ENCODE peak calls at places on chromosomes 16 and 17, in ten cellular contexts. One of them, this sample, is unnamed.

GRCh38 chr16:22912654-22913053 is 98.7 kb downstream of the HS3ST2 start:
- DNase-seq in uterus: no peak
- DNase-seq in body of pancreas: no peak
- DNase-seq in adrenal gland: no peak
- DNase-seq in sigmoid colon: no peak
- DNase-seq in stomach: no peak
- DNase-seq in esophagus squamous epithelium: no peak
- DNase-seq in A549: no peak
- DNase-seq in breast epithelium: no peak
- DNase-seq in endothelial cell of umbilical vein: no peak
- DNase-seq in this sample: no peak

GRCh38 chr16:87847785-87848675 is 21.3 kb downstream of the SLC7A5 start:
- DNase-seq in A549: no peak
- DNase-seq in breast epithelium: no peak
- DNase-seq in adrenal gland: no peak
- DNase-seq in esophagus squamous epithelium: no peak
- DNase-seq in uterus: no peak
- DNase-seq in endothelial cell of umbilical vein: no peak
- DNase-seq in sigmoid colon: no peak
- DNase-seq in stomach: peak
- DNase-seq in body of pancreas: peak
- DNase-seq in this sample: no peak

GRCh38 chr16:51167170-51167710 is 16.2 kb upstream of the SALL1 start:
- DNase-seq in sigmoid colon: no peak
- DNase-seq in uterus: no peak
- DNase-seq in breast epithelium: no peak
- DNase-seq in adrenal gland: no peak
- DNase-seq in body of pancreas: no peak
- DNase-seq in stomach: no peak
- DNase-seq in endothelial cell of umbilical vein: no peak
- DNase-seq in esophagus squamous epithelium: no peak
- DNase-seq in A549: no peak
- DNase-seq in this sample: no peak

GRCh38 chr17:59284317-59284716 is 47.1 kb upstream of the YPEL2 start:
- DNase-seq in stomach: no peak
- DNase-seq in sigmoid colon: no peak
- DNase-seq in A549: no peak
- DNase-seq in endothelial cell of umbilical vein: no peak
- DNase-seq in esophagus squamous epithelium: no peak
- DNase-seq in body of pancreas: no peak
- DNase-seq in adrenal gland: no peak
- DNase-seq in breast epithelium: no peak
- DNase-seq in uterus: no peak
- DNase-seq in this sample: no peak

GRCh38 chr16:27678955-27679354 is 129.0 kb downstream of the KATNIP start:
- DNase-seq in sigmoid colon: no peak
- DNase-seq in stomach: no peak
- DNase-seq in A549: no peak
- DNase-seq in uterus: no peak
- DNase-seq in breast epithelium: no peak
- DNase-seq in adrenal gland: no peak
- DNase-seq in esophagus squamous epithelium: no peak
- DNase-seq in endothelial cell of umbilical vein: no peak
- DNase-seq in body of pancreas: no peak
- DNase-seq in this sample: no peak

GRCh38 chr17:28963212-28963611 is 11.9 kb upstream of the PHF12 start:
- DNase-seq in body of pancreas: no peak
- DNase-seq in A549: no peak
- DNase-seq in sigmoid colon: peak
- DNase-seq in adrenal gland: no peak
- DNase-seq in uterus: no peak
- DNase-seq in esophagus squamous epithelium: no peak
- DNase-seq in endothelial cell of umbilical vein: no peak
- DNase-seq in breast epithelium: no peak
- DNase-seq in stomach: no peak
- DNase-seq in this sample: no peak

GRCh38 chr17:82105882-82106696 is 8.1 kb upstream of the FASN start:
- DNase-seq in uterus: peak
- DNase-seq in stomach: peak
- DNase-seq in body of pancreas: peak
- DNase-seq in adrenal gland: peak
- DNase-seq in esophagus squamous epithelium: no peak
- DNase-seq in breast epithelium: peak
- DNase-seq in sigmoid colon: peak
- DNase-seq in A549: peak
- DNase-seq in endothelial cell of umbilical vein: no peak
- DNase-seq in this sample: no peak

GRCh38 chr16:24748242-24748641 is 18.8 kb downstream of the TNRC6A start:
- DNase-seq in A549: peak
- DNase-seq in breast epithelium: no peak
- DNase-seq in adrenal gland: peak
- DNase-seq in body of pancreas: peak
- DNase-seq in stomach: no peak
- DNase-seq in uterus: peak
- DNase-seq in endothelial cell of umbilical vein: peak
- DNase-seq in sigmoid colon: peak
- DNase-seq in esophagus squamous epithelium: no peak
- DNase-seq in this sample: no peak

GRCh38 chr17:78737332-78737731 is 44.7 kb downstream of the CYTH1 start:
- DNase-seq in sigmoid colon: no peak
- DNase-seq in A549: no peak
- DNase-seq in adrenal gland: no peak
- DNase-seq in endothelial cell of umbilical vein: peak
- DNase-seq in esophagus squamous epithelium: no peak
- DNase-seq in stomach: no peak
- DNase-seq in body of pancreas: no peak
- DNase-seq in uterus: no peak
- DNase-seq in breast epithelium: no peak
- DNase-seq in this sample: no peak

GRCh38 chr17:76504117-76504516 is 2.9 kb upstream of the RHBDF2 start:
- DNase-seq in uterus: no peak
- DNase-seq in A549: no peak
- DNase-seq in stomach: no peak
- DNase-seq in esophagus squamous epithelium: no peak
- DNase-seq in breast epithelium: no peak
- DNase-seq in endothelial cell of umbilical vein: no peak
- DNase-seq in sigmoid colon: no peak
- DNase-seq in adrenal gland: no peak
- DNase-seq in body of pancreas: no peak
- DNase-seq in this sample: no peak

GRCh38 chr17:12415031-12415430 is 250.7 kb upstream of the MYOCD start:
- DNase-seq in sigmoid colon: no peak
- DNase-seq in body of pancreas: no peak
- DNase-seq in stomach: no peak
- DNase-seq in uterus: no peak
- DNase-seq in esophagus squamous epithelium: no peak
- DNase-seq in A549: peak
- DNase-seq in adrenal gland: no peak
- DNase-seq in endothelial cell of umbilical vein: no peak
- DNase-seq in breast epithelium: no peak
- DNase-seq in this sample: no peak

GRCh38 chr17:31313982-31314787 is at the start of gene EVI2B:
- DNase-seq in adrenal gland: no peak
- DNase-seq in breast epithelium: no peak
- DNase-seq in endothelial cell of umbilical vein: peak
- DNase-seq in uterus: no peak
- DNase-seq in esophagus squamous epithelium: no peak
- DNase-seq in sigmoid colon: no peak
- DNase-seq in A549: no peak
- DNase-seq in body of pancreas: peak
- DNase-seq in stomach: no peak
- DNase-seq in this sample: no peak

GRCh38 chr17:75370288-75370687 is 35.2 kb downstream of the GRB2 start:
- DNase-seq in uterus: no peak
- DNase-seq in endothelial cell of umbilical vein: no peak
- DNase-seq in body of pancreas: peak
- DNase-seq in breast epithelium: no peak
- DNase-seq in esophagus squamous epithelium: no peak
- DNase-seq in stomach: peak
- DNase-seq in sigmoid colon: peak
- DNase-seq in A549: no peak
- DNase-seq in adrenal gland: peak
- DNase-seq in this sample: no peak

GRCh38 chr16:68490829-68491575 is 42.7 kb upstream of the SMPD3 start:
- DNase-seq in breast epithelium: peak
- DNase-seq in adrenal gland: peak
- DNase-seq in stomach: peak
- DNase-seq in A549: peak
- DNase-seq in sigmoid colon: no peak
- DNase-seq in body of pancreas: peak
- DNase-seq in uterus: no peak
- DNase-seq in endothelial cell of umbilical vein: no peak
- DNase-seq in esophagus squamous epithelium: no peak
- DNase-seq in this sample: peak

GRCh38 chr16:59412275-59412841 is 678.2 kb upstream of the GOT2 start:
- DNase-seq in adrenal gland: no peak
- DNase-seq in stomach: no peak
- DNase-seq in body of pancreas: no peak
- DNase-seq in A549: peak
- DNase-seq in uterus: no peak
- DNase-seq in breast epithelium: no peak
- DNase-seq in sigmoid colon: no peak
- DNase-seq in esophagus squamous epithelium: no peak
- DNase-seq in endothelial cell of umbilical vein: peak
- DNase-seq in this sample: no peak

GRCh38 chr16:66924527-66925321 is 611 bp downstream of the RRAD start:
- DNase-seq in A549: peak
- DNase-seq in adrenal gland: peak
- DNase-seq in endothelial cell of umbilical vein: no peak
- DNase-seq in body of pancreas: no peak
- DNase-seq in sigmoid colon: no peak
- DNase-seq in stomach: peak
- DNase-seq in esophagus squamous epithelium: no peak
- DNase-seq in breast epithelium: no peak
- DNase-seq in uterus: no peak
- DNase-seq in this sample: no peak

GRCh38 chr17:53032861-53033271 is 789.9 kb upstream of the KIF2B start:
- DNase-seq in sigmoid colon: no peak
- DNase-seq in stomach: no peak
- DNase-seq in endothelial cell of umbilical vein: peak
- DNase-seq in esophagus squamous epithelium: no peak
- DNase-seq in A549: no peak
- DNase-seq in breast epithelium: no peak
- DNase-seq in body of pancreas: peak
- DNase-seq in adrenal gland: no peak
- DNase-seq in uterus: no peak
- DNase-seq in this sample: no peak

GRCh38 chr16:73066321-73066926 is 18.5 kb upstream of the ZFHX3 start:
- DNase-seq in stomach: no peak
- DNase-seq in breast epithelium: no peak
- DNase-seq in endothelial cell of umbilical vein: no peak
- DNase-seq in uterus: no peak
- DNase-seq in body of pancreas: no peak
- DNase-seq in sigmoid colon: no peak
- DNase-seq in esophagus squamous epithelium: no peak
- DNase-seq in adrenal gland: no peak
- DNase-seq in A549: no peak
- DNase-seq in this sample: no peak
- H3K4me3 ChIP-seq in stomach: peak
- H3K4me3 ChIP-seq in breast epithelium: peak
- H3K4me3 ChIP-seq in endothelial cell of umbilical vein: no peak
- H3K4me3 ChIP-seq in uterus: peak
- H3K4me3 ChIP-seq in body of pancreas: no peak
- H3K4me3 ChIP-seq in sigmoid colon: peak
- H3K4me3 ChIP-seq in esophagus squamous epithelium: peak
- H3K4me3 ChIP-seq in adrenal gland: no peak
- H3K4me3 ChIP-seq in A549: no peak
- H3K4me3 ChIP-seq in this sample: no peak

GRCh38 chr17:45021607-45022287 is 29.7 kb downstream of the DCAKD start:
- DNase-seq in sigmoid colon: peak
- DNase-seq in breast epithelium: peak
- DNase-seq in adrenal gland: peak
- DNase-seq in endothelial cell of umbilical vein: peak
- DNase-seq in A549: peak
- DNase-seq in body of pancreas: peak
- DNase-seq in uterus: peak
- DNase-seq in stomach: peak
- DNase-seq in esophagus squamous epithelium: no peak
- DNase-seq in this sample: peak
- TF ChIP-seq POLR2A in sigmoid colon: no peak
- TF ChIP-seq POLR2A in breast epithelium: no peak
- TF ChIP-seq POLR2A in adrenal gland: peak
- TF ChIP-seq POLR2A in endothelial cell of umbilical vein: no peak
- TF ChIP-seq POLR2A in A549: no peak
- TF ChIP-seq POLR2A in body of pancreas: peak
- TF ChIP-seq POLR2A in uterus: no peak
- TF ChIP-seq POLR2A in stomach: no peak
- TF ChIP-seq POLR2A in esophagus squamous epithelium: no peak
- TF ChIP-seq POLR2A in this sample: no peak

GRCh38 chr16:53519417-53520091 is 16.5 kb upstream of the AKTIP start:
- DNase-seq in breast epithelium: no peak
- DNase-seq in adrenal gland: no peak
- DNase-seq in stomach: no peak
- DNase-seq in uterus: no peak
- DNase-seq in esophagus squamous epithelium: no peak
- DNase-seq in endothelial cell of umbilical vein: no peak
- DNase-seq in A549: no peak
- DNase-seq in sigmoid colon: no peak
- DNase-seq in body of pancreas: no peak
- DNase-seq in this sample: no peak
- H3K4me3 ChIP-seq in breast epithelium: no peak
- H3K4me3 ChIP-seq in adrenal gland: no peak
- H3K4me3 ChIP-seq in stomach: no peak
- H3K4me3 ChIP-seq in uterus: no peak
- H3K4me3 ChIP-seq in esophagus squamous epithelium: no peak
- H3K4me3 ChIP-seq in endothelial cell of umbilical vein: no peak
- H3K4me3 ChIP-seq in A549: no peak
- H3K4me3 ChIP-seq in sigmoid colon: no peak
- H3K4me3 ChIP-seq in body of pancreas: no peak
- H3K4me3 ChIP-seq in this sample: no peak

GRCh38 chr16:30761427-30761927 is 385 bp downstream of the CFAP119 start:
- DNase-seq in sigmoid colon: no peak
- DNase-seq in breast epithelium: no peak
- DNase-seq in A549: no peak
- DNase-seq in esophagus squamous epithelium: no peak
- DNase-seq in body of pancreas: peak
- DNase-seq in adrenal gland: no peak
- DNase-seq in stomach: no peak
- DNase-seq in endothelial cell of umbilical vein: peak
- DNase-seq in uterus: no peak
- DNase-seq in this sample: no peak
- TF ChIP-seq POLR2A in sigmoid colon: no peak
- TF ChIP-seq POLR2A in breast epithelium: no peak
- TF ChIP-seq POLR2A in A549: no peak
- TF ChIP-seq POLR2A in esophagus squamous epithelium: no peak
- TF ChIP-seq POLR2A in body of pancreas: no peak
- TF ChIP-seq POLR2A in adrenal gland: no peak
- TF ChIP-seq POLR2A in stomach: no peak
- TF ChIP-seq POLR2A in endothelial cell of umbilical vein: peak
- TF ChIP-seq POLR2A in uterus: no peak
- TF ChIP-seq POLR2A in this sample: no peak

GRCh38 chr16:31130899-31131298 is 4.6 kb downstream of the PRSS8 start:
- DNase-seq in body of pancreas: peak
- DNase-seq in endothelial cell of umbilical vein: no peak
- DNase-seq in breast epithelium: peak
- DNase-seq in esophagus squamous epithelium: no peak
- DNase-seq in stomach: peak
- DNase-seq in adrenal gland: no peak
- DNase-seq in A549: no peak
- DNase-seq in uterus: no peak
- DNase-seq in sigmoid colon: no peak
- DNase-seq in this sample: peak
- H3K4me3 ChIP-seq in body of pancreas: no peak
- H3K4me3 ChIP-seq in endothelial cell of umbilical vein: no peak
- H3K4me3 ChIP-seq in breast epithelium: peak
- H3K4me3 ChIP-seq in esophagus squamous epithelium: peak
- H3K4me3 ChIP-seq in stomach: no peak
- H3K4me3 ChIP-seq in adrenal gland: no peak
- H3K4me3 ChIP-seq in A549: no peak
- H3K4me3 ChIP-seq in uterus: no peak
- H3K4me3 ChIP-seq in sigmoid colon: no peak
- H3K4me3 ChIP-seq in this sample: no peak

GRCh38 chr16:56625943-56626654 is 518 bp downstream of the MT1E start:
- DNase-seq in endothelial cell of umbilical vein: no peak
- DNase-seq in breast epithelium: no peak
- DNase-seq in uterus: peak
- DNase-seq in A549: no peak
- DNase-seq in sigmoid colon: peak
- DNase-seq in esophagus squamous epithelium: no peak
- DNase-seq in stomach: no peak
- DNase-seq in adrenal gland: peak
- DNase-seq in body of pancreas: peak
- DNase-seq in this sample: peak
- TF ChIP-seq POLR2A in endothelial cell of umbilical vein: no peak
- TF ChIP-seq POLR2A in breast epithelium: no peak
- TF ChIP-seq POLR2A in uterus: no peak
- TF ChIP-seq POLR2A in A549: no peak
- TF ChIP-seq POLR2A in sigmoid colon: no peak
- TF ChIP-seq POLR2A in esophagus squamous epithelium: no peak
- TF ChIP-seq POLR2A in stomach: no peak
- TF ChIP-seq POLR2A in adrenal gland: peak
- TF ChIP-seq POLR2A in body of pancreas: no peak
- TF ChIP-seq POLR2A in this sample: no peak